ENCODE peak calls at places on chromosomes 13 and 19, in four cellular contexts. S is GM10248; G is H54; V is stimulated activated CD8-positive, alpha-beta memory T cell treated with anti-CD3 and anti-CD28 coated beads, Interleukin-15, amount 100 ng/mL, for 24 hours. C is an unnamed sample.

GRCh38 chr19:35095667-35096368 is 19.8 kb upstream of the FXYD3 start:
- DNase-seq in S (no peak), G (no peak), V (no peak), C (no peak)

GRCh38 chr19:5127710-5128109 is 158.8 kb downstream of the KDM4B start:
- DNase-seq in S (no peak), G (no peak), V (no peak), C (no peak)

GRCh38 chr19:7830272-7830771 is 304 bp downstream of the EVI5L start:
- DNase-seq in S (no peak), G (no peak), V (no peak), C (no peak)

GRCh38 chr13:100883453-100883852 is 208.9 kb upstream of the TMTC4 start:
- DNase-seq in S (no peak), G (no peak), V (no peak), C (no peak)

GRCh38 chr19:34126966-34127365 is 45.3 kb upstream of the LSM14A start:
- DNase-seq in S (no peak), G (no peak), V (no peak), C (no peak)

GRCh38 chr19:17450264-17451075 is 2.0 kb upstream of the TMEM221 start:
- DNase-seq in S (peak; percentile 30), G (no peak), V (no peak), C (peak; percentile 57)

GRCh38 chr13:39930544-39931444 is 275.3 kb downstream of the COG6 start:
- DNase-seq in S (no peak), G (no peak), V (no peak), C (no peak)

GRCh38 chr19:4660181-4660791 is 9.9 kb downstream of the MYDGF start:
- DNase-seq in S (peak; percentile 48), G (no peak), V (no peak), C (peak; percentile 33)

GRCh38 chr13:50286376-50286775 is 271.1 kb downstream of the KCNRG start:
- DNase-seq in S (no peak), G (no peak), V (no peak), C (no peak)

GRCh38 chr19:10911579-10912363 is 16.7 kb downstream of the YIPF2 start:
- DNase-seq in S (no peak), G (no peak), V (no peak), C (peak; percentile 4)

GRCh38 chr19:14786421-14786851 is 8.1 kb upstream of the ADGRE2 start:
- DNase-seq in S (peak; percentile 62), G (peak; percentile 30), V (peak; percentile 10), C (no peak)

GRCh38 chr19:610071-610800 is 20.6 kb downstream of the HCN2 start:
- DNase-seq in S (no peak), G (no peak), V (no peak), C (peak; percentile 56)

GRCh38 chr13:100673376-100673830 is 1.2 kb downstream of the TMTC4 start:
- DNase-seq in S (no peak), G (no peak), V (peak; percentile 3), C (peak; percentile 4)

GRCh38 chr13:43407023-43407581 is 379.7 kb downstream of the ENOX1 start:
- DNase-seq in S (no peak), G (no peak), V (no peak), C (no peak)

GRCh38 chr19:34788074-34788473 is 15.1 kb upstream of the ZNF599 start:
- DNase-seq in S (no peak), G (no peak), V (no peak), C (no peak)

GRCh38 chr19:34838753-34839431 is 65.9 kb upstream of the ZNF599 start:
- DNase-seq in S (no peak), G (no peak), V (no peak), C (no peak)

GRCh38 chr13:37656247-37656940 is 57.8 kb upstream of the POSTN start:
- DNase-seq in S (no peak), G (peak; percentile 12), V (no peak), C (peak; percentile 75)

GRCh38 chr13:80547885-80548284 is 207.0 kb upstream of the SPRY2 start:
- DNase-seq in S (no peak), G (no peak), V (no peak), C (no peak)

GRCh38 chr19:14113762-14114414 is 3.7 kb downstream of the PRKACA start:
- DNase-seq in S (no peak), G (no peak), V (no peak), C (no peak)

GRCh38 chr19:4081441-4082129 is 14.9 kb upstream of the ZBTB7A start:
- DNase-seq in S (no peak), G (no peak), V (no peak), C (no peak)

GRCh38 chr19:7926021-7926726 is at the start of gene CTXN1:
- DNase-seq in S (peak; percentile 90), G (peak; percentile 75), V (peak; percentile 79), C (no peak)

GRCh38 chr19:12034610-12035009 is 869 bp downstream of the ZNF433 start:
- DNase-seq in S (no peak), G (no peak), V (no peak), C (no peak)

GRCh38 chr19:46732966-46733692 is 12.7 kb upstream of the FKRP start:
- DNase-seq in S (no peak), G (no peak), V (no peak), C (no peak)

GRCh38 chr19:23996549-23996948 is 81.9 kb downstream of the ZNF726 start:
- DNase-seq in S (no peak), G (peak; percentile 36), V (no peak), C (no peak)

GRCh38 chr13:50912851-50913250 is 3.3 kb downstream of the RNASEH2B start:
- DNase-seq in S (no peak), G (no peak), V (no peak), C (no peak)

GRCh38 chr19:35856001-35856400 is 710 bp upstream of the KIRREL2 start:
- DNase-seq in S (no peak), G (no peak), V (no peak), C (no peak)

GRCh38 chr13:43300817-43301216 is 277.4 kb downstream of the DNAJC15 start:
- DNase-seq in S (no peak), G (no peak), V (no peak), C (no peak)

GRCh38 chr13:65841156-65841555 is 1389.0 kb downstream of the PCDH9 start:
- DNase-seq in S (no peak), G (no peak), V (no peak), C (no peak)

GRCh38 chr13:84821261-84821660 is 939.0 kb upstream of the SLITRK1 start:
- DNase-seq in S (no peak), G (no peak), V (no peak), C (no peak)

GRCh38 chr19:10102787-10103236 is 334 bp upstream of the ANGPTL6 start:
- DNase-seq in S (peak; percentile 75), G (no peak), V (no peak), C (no peak)

GRCh38 chr13:71625694-71626093 is 241.3 kb downstream of the DACH1 start:
- DNase-seq in S (no peak), G (no peak), V (no peak), C (no peak)

GRCh38 chr19:6736169-6736916 is 1.0 kb downstream of the GPR108 start:
- DNase-seq in S (peak; percentile 81), G (peak; percentile 63), V (peak; percentile 35), C (peak; percentile 91)

GRCh38 chr13:66689628-66690027 is 540.5 kb downstream of the PCDH9 start:
- DNase-seq in S (no peak), G (no peak), V (no peak), C (peak; percentile 34)

GRCh38 chr19:3346677-3347353 is 19.6 kb upstream of the NFIC start:
- DNase-seq in S (no peak), G (no peak), V (no peak), C (no peak)

GRCh38 chr13:42876270-42876714 is 94.9 kb downstream of the FAM216B start:
- DNase-seq in S (peak; percentile 76), G (no peak), V (no peak), C (no peak)

C was measured in H4.